ENCODE peak calls at places on chromosome 20, in four cellular contexts. Z is HepG2, J is H1, O is GM12878. N is an unnamed sample. For H3K4me1, the result is how much of the 10 kb centered on the place peaks cover.

GRCh38 chr20:30610044-30610693 is 647.3 kb upstream of the DEFB115 start:
- DNase-seq in J (no peak), O (no peak), Z (no peak), N (no peak)

GRCh38 chr20:25361287-25361683 is 29.4 kb downstream of the ABHD12 start:
- DNase-seq in O (no peak), Z (peak), J (no peak), N (no peak)

GRCh38 chr20:20083796-20084195 is 31.5 kb downstream of the CFAP61 start:
- DNase-seq in J (no peak), O (peak), Z (peak), N (no peak)

GRCh38 chr20:52105045-52105572 is 86.5 kb downstream of the ZFP64 start:
- DNase-seq in O (no peak), J (peak), Z (no peak), N (peak)

GRCh38 chr20:49794336-49795124 is 18.1 kb upstream of the SLC9A8 start:
- DNase-seq in Z (no peak), J (no peak), O (no peak), N (no peak)

GRCh38 chr20:45817652-45818194 is 5.3 kb downstream of the UBE2C start:
- DNase-seq in Z (no peak), O (no peak), J (no peak), N (no peak)

GRCh38 chr20:7926767-7927166 is 13.5 kb downstream of the HAO1 start:
- DNase-seq in Z (peak), O (no peak), J (no peak), N (no peak)

GRCh38 chr20:50789968-50790650 is 4.8 kb upstream of the BCAS4 start:
- DNase-seq in J (no peak), Z (no peak), O (no peak), N (no peak)

GRCh38 chr20:46056027-46056833 is 27.2 kb downstream of the SLC12A5 start:
- DNase-seq in J (no peak), O (no peak), Z (no peak), N (no peak)

GRCh38 chr20:35404614-35405259 is 7.0 kb downstream of the UQCC1 start:
- DNase-seq in J (no peak), Z (no peak), O (peak), N (no peak)

GRCh38 chr20:10679269-10679668 is 5.5 kb upstream of the JAG1 start:
- DNase-seq in Z (no peak), O (no peak), J (no peak), N (no peak)

GRCh38 chr20:34473262-34473883 is 42.8 kb upstream of the DYNLRB1 start:
- DNase-seq in J (peak), Z (peak), O (no peak), N (peak)

GRCh38 chr20:37567671-37568588 is 40.3 kb upstream of the BLCAP start:
- DNase-seq in O (no peak), Z (no peak), J (peak), N (peak)

GRCh38 chr20:8535403-8536003 is 403.4 kb downstream of the PLCB1 start:
- DNase-seq in J (no peak), Z (peak), O (no peak), N (no peak)

GRCh38 chr20:373171-373890 is 7.2 kb upstream of the TRIB3 start:
- DNase-seq in O (no peak), J (no peak), Z (peak), N (no peak)

GRCh38 chr20:9319687-9320384 is 194.6 kb upstream of the LAMP5 start:
- DNase-seq in J (no peak), O (no peak), Z (no peak), N (no peak)

GRCh38 chr20:13819885-13820645 is 35.2 kb downstream of the NDUFAF5 start:
- DNase-seq in Z (peak), O (no peak), J (no peak), N (peak)

GRCh38 chr20:47241345-47241781 is 115.1 kb downstream of the ZMYND8 start:
- DNase-seq in Z (no peak), J (no peak), O (no peak), N (no peak)

GRCh38 chr20:25050082-25050481 is 7.9 kb downstream of the ACSS1 start:
- DNase-seq in Z (no peak), J (no peak), O (no peak), N (no peak)

DNA sequence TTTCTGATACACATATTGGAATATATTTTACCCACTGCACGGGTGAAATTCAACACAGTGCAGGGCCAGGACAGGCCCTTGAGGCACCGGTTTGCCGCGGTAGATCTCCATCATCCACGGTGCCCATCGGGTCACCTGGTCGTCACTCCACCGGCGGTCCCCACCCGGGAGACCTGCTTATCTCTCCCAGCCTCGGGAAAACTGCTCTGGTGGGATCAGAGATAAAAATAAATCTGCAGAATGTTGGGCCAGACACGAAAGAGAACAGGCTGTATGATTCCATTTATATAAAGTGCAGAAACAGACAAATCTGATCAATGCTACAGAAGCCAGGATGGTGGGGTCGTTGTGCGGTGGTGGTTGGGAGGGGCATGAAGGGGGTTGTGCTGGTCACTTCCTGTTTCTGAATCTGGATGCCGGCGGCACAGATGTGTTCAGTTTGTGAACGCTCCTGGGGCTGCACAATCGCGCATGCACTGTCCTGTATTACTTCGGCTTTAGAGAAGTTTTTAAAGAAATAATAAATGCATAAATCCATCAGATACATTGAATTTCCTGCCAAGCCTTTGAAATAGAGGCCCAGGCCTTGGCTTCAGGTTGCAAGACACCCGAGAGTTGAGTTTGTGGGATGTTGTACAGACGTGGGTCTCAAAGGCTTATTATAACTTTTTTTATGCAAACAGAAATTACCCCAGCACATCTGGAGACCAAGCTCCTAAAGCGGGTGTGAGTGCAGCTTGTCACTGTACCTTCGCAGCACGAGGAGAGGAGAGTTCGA is 54.3 kb downstream of the ANKRD60 start:
- DNase-seq in O (no peak), J (no peak), Z (no peak), N (no peak)
- TF ChIP-seq SUZ12 in O (no peak), J (no peak), Z (no peak), N (no peak)

GRCh38 chr20:23161968-23162696 is 76.0 kb upstream of the CD93 start:
- DNase-seq in Z (peak), O (no peak), J (peak), N (no peak)
- H3K4me1 ChIP-seq in Z (under half), O (under half), J (under half), N (under half)

GRCh38 chr20:22052025-22052527 is 346.6 kb downstream of the PAX1 start:
- DNase-seq in J (no peak), Z (no peak), O (no peak), N (no peak)
- TF ChIP-seq SUZ12 in J (no peak), Z (no peak), O (no peak), N (no peak)

GRCh38 chr20:41047975-41048305 is 19.3 kb downstream of the TOP1 start:
- DNase-seq in J (no peak), O (no peak), Z (no peak), N (no peak)
- H3K4me1 ChIP-seq in J (under half), O (under half), Z (half or more), N (under half)

DNA sequence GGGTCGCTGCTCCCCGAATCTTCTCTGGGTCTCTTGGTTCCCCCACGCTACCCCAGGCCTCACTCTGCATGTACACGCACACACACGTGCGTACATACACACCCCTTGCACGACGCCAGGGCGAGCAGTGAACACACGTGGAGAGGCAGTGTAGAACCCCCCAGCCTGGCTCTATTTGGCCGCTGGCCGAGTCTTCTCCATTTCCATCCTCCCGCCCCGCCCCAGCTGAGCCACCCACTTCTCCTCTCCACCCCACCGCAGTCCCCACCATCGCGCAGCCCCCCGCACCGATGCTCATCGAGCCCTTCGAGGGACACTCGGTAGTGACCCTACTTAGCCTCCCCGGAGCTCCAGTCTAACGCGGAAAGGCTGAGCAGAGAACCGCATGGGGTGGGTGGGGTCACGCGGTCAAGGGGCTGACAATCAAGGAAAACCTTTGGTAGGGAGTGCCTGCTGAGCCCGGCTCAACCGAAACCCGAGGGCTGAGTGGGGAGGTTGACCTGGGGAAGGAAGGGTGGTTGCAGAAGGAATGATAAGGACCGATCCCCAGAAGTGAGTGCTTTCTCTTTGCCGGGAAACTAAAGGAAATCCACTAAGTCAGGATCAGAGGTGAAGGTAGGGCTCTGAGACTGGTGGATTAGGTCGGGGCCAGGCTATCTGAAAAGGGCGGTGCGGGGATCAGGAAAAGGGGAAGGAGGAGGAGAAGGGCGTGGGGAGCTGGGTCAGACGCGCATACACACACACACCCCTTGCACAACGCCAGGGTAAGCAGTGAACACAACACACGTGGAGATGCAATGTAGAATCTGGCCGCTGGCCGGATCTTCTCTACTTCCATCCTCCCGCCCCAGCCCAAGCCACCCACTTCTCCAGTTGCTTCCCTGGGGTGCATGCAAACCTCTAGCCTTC is 49.8 kb downstream of the CPXM1 start:
- DNase-seq in O (no peak), J (peak), Z (peak), N (no peak)
- TF ChIP-seq SUZ12 in O (no peak), J (peak), Z (no peak), N (no peak)

GRCh38 chr20:63947638-63948456 is 8.4 kb downstream of the UCKL1 start:
- DNase-seq in J (no peak), Z (no peak), O (no peak), N (no peak)

GRCh38 chr20:63946986-63947637 is 9.1 kb downstream of the UCKL1 start:
- DNase-seq in Z (no peak), J (no peak), O (no peak), N (no peak)

GRCh38 chr20:63945031-63945658 is 11.1 kb downstream of the UCKL1 start:
- DNase-seq in Z (no peak), J (no peak), O (no peak), N (no peak)

GRCh38 chr20:63944078-63944941 is 11.9 kb downstream of the UCKL1 start:
- DNase-seq in Z (no peak), O (no peak), J (no peak), N (no peak)

GRCh38 chr20:63945921-63946920 is 10.0 kb downstream of the UCKL1 start:
- DNase-seq in J (no peak), O (no peak), Z (no peak), N (no peak)
- H3K4me1 ChIP-seq in J (under half), O (under half), Z (under half), N (under half)

DNA sequence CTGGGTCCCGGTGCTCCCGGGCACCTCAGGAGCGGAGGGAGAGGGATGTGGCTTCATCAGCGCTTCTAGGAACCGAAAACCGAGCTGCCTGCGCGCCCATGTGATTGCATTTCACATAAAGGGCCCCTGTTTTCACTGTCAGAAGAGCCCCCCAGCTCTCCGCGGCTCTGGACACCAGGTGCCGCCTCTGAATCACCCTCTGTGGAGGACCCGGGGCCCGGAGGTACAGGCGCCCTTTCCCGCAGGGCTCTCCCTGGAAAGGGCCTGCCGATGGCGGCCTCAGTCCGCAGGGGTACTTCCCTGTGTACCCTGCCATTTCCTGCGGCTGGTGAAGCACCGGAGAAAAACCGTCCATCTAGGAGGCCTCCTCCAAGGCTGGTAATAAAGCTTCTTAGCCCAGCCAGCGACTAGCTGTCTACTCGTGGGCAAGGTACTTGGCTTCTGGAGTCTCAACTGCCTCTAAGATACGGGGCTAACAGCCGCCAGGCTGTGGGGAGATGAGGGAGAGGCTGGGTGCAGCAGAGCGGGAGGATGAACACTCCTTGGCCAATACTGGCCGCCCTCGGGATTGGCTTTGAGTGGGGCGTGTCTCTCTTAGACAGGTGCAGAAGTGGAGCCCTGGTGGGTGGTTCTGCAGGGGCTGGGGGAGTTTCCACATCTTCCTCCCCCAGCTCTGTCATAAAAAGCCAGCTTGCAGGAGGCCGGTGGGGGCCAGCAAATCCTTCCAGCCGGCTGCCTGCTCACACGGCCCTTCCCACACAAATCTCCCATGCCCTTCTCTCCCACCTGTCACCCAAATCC is 1.6 kb downstream of the PPP1R16B start:
- DNase-seq in O (no peak), Z (no peak), J (peak), N (no peak)
- TF ChIP-seq SUZ12 in O (no peak), Z (no peak), J (no peak), N (no peak)

DNA sequence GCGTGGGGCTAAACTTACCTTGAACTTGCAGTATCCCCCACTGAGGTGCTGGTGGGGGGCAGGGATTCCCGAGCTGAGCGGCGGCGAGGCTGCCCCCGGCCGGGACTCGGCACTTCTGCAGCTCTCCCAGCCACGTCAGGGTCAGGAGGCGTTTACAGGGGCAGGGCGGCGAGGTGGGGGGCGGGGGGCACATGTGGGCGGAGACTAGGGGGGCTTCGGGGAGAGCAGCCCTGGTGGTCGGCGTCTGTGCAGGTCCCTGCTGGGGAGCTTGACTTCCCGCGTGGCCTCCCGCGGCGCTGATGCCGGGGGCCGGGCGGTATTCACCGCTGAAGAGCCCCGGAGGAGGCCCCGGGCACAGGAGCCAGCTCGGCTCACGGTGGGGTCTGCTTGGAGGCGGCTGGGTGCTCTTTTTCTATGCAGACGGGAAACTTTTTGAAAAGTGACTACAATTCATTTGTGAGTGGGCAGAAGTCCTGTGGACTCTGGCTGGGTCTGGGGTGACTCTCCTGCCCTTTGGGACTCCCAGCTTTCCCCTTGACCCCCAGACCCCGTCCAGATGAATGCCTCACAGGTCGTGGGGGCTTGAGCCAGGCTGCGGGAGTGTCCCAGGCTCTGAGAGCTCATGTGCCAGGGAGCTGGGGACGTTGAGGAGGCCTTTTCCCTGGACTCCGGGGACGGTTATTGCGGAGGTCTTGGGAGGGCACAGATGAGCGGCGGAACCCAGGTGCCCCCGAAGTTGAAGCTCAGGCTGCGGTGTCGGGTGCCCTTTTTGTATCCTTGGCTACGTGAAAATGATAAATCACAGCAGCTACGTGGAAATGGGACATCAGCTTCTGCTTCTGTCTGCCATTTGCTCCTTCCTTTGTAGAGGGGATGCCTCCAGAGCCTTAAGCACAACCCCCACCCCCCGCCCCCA is 75.9 kb upstream of the GATA5 start:
- DNase-seq in O (no peak), Z (no peak), J (no peak), N (no peak)
- H3K4me1 ChIP-seq in O (under half), Z (under half), J (under half), N (under half)